ENCODE peak calls at places on chromosomes 12 and 14, in ten cellular contexts. I is stimulated activated CD8-positive, alpha-beta memory T cell treated with anti-CD3 and anti-CD28 coated beads, Interleukin-15, amount 100 ng/mL, for 4 hours; N is pancreas; Y is cerebellum; T is tibial nerve; C is lower lobe of right lung; P is BJ; W is GM10248; X is posterior cingulate gyrus; Z is PC-9. D is an unnamed sample.
A peak's percentile ranks its signal among the peaks of the same experiment; 100 is the strongest.

GRCh38 chr12:7075931-7076330 is 15.4 kb downstream of the C1S start:
- DNase-seq in T (no peak), W (no peak), P (peak; percentile 56), X (no peak), C (no peak), I (no peak), Y (no peak), Z (no peak), N (no peak), D (no peak)

GRCh38 chr14:71710001-71710400 is 222.2 kb upstream of the RGS6 start:
- DNase-seq in X (no peak), N (no peak), I (no peak), Z (no peak), C (no peak), T (no peak), W (no peak), Y (no peak), P (no peak), D (no peak)

GRCh38 chr12:41061189-41061588 is 126.9 kb upstream of the PDZRN4 start:
- DNase-seq in Z (no peak), Y (peak; percentile 27), W (no peak), C (no peak), I (no peak), N (no peak), P (no peak), X (no peak), T (no peak), D (no peak)

GRCh38 chr14:64763801-64764511 is 59.7 kb downstream of the PLEKHG3 start:
- DNase-seq in X (peak; percentile 79), P (no peak), Y (no peak), W (no peak), C (peak; percentile 40), I (no peak), N (no peak), T (no peak), Z (no peak), D (no peak)

GRCh38 chr14:23175823-23176222 is 7.6 kb downstream of the SLC7A8 start:
- DNase-seq in N (no peak), W (no peak), P (no peak), Y (no peak), X (no peak), T (no peak), Z (no peak), C (no peak), I (no peak), D (no peak)

GRCh38 chr12:30989754-30990153 is 63.2 kb downstream of the TSPAN11 start:
- DNase-seq in N (peak; percentile 38), T (no peak), X (no peak), I (no peak), P (no peak), W (peak; percentile 40), Y (peak; percentile 91), Z (peak; percentile 68), C (no peak), D (no peak)

GRCh38 chr12:95200128-95200973 is 16.9 kb downstream of the FGD6 start:
- DNase-seq in W (no peak), Z (no peak), Y (no peak), X (no peak), C (no peak), T (no peak), I (no peak), P (no peak), N (no peak), D (no peak)

GRCh38 chr12:57722716-57723629 is 15.6 kb downstream of the AGAP2 start:
- DNase-seq in I (no peak), T (no peak), Z (no peak), P (no peak), C (no peak), X (peak; percentile 66), Y (peak; percentile 32), N (no peak), W (peak; percentile 13), D (no peak)

D was measured in NCI-H1417 treated with DMSO at 0.1 percent for 48 hours.